ENCODE peak calls at places on chromosomes 2 and 18, in four cellular contexts. Z is left cardiac atrium; L is BJ; X is naive thymus-derived CD4-positive, alpha-beta T cell. V is an unnamed sample.

GRCh38 chr18:67735506-67735905 is 219.0 kb upstream of the DSEL start:
- DNase-seq in Z (no peak), L (no peak), X (no peak), V (no peak)

GRCh38 chr18:8478166-8478967 is 130.9 kb upstream of the RAB12 start:
- DNase-seq in Z (peak), L (no peak), X (peak), V (no peak)

GRCh38 chr2:162965151-162965550 is 126.6 kb upstream of the KCNH7 start:
- DNase-seq in L (no peak), X (no peak), Z (no peak), V (no peak)

GRCh38 chr2:40204268-40204667 is 247.6 kb downstream of the SLC8A1 start:
- DNase-seq in Z (no peak), X (no peak), L (peak), V (no peak)

GRCh38 chr2:164609790-164610189 is 11.5 kb downstream of the GRB14 start:
- DNase-seq in L (no peak), Z (no peak), X (no peak), V (no peak)

GRCh38 chr2:60070166-60070565 is 483.3 kb downstream of the BCL11A start:
- DNase-seq in L (no peak), X (no peak), Z (no peak), V (no peak)

GRCh38 chr18:48609114-48609513 is 70.3 kb downstream of the CTIF start:
- DNase-seq in L (no peak), Z (no peak), X (no peak), V (no peak)

GRCh38 chr2:229409751-229410181 is 138.7 kb upstream of the PID1 start:
- DNase-seq in Z (no peak), X (no peak), L (no peak), V (no peak)

GRCh38 chr18:54774423-54774822 is 53.9 kb upstream of the RAB27B start:
- DNase-seq in L (peak), Z (no peak), X (no peak), V (no peak)

GRCh38 chr2:232389327-232389726 is 10.8 kb downstream of the ALPP start:
- DNase-seq in Z (no peak), L (no peak), X (no peak), V (no peak)

GRCh38 chr2:36362291-36362690 is 6.7 kb downstream of the CRIM1 start:
- DNase-seq in L (no peak), Z (no peak), X (no peak), V (no peak)

GRCh38 chr2:3633089-3633981 is 24.7 kb upstream of the ALLC start:
- DNase-seq in L (no peak), X (no peak), Z (no peak), V (no peak)

GRCh38 chr2:232330068-232330999 is 48.2 kb upstream of the ALPP start:
- DNase-seq in L (no peak), Z (peak), X (no peak), V (no peak)

GRCh38 chr2:68767996-68768395 is 33.4 kb downstream of the ARHGAP25 start:
- DNase-seq in Z (no peak), L (no peak), X (no peak), V (no peak)

GRCh38 chr2:21041943-21042707 is 1.7 kb downstream of the APOB start:
- DNase-seq in Z (peak), L (no peak), X (no peak), V (no peak)

GRCh38 chr18:78246041-78246440 is 733.6 kb upstream of the SALL3 start:
- DNase-seq in L (no peak), X (no peak), Z (no peak), V (no peak)

GRCh38 chr2:150681120-150681796 is 193.8 kb upstream of the RND3 start:
- DNase-seq in L (peak), Z (no peak), X (no peak), V (no peak)

GRCh38 chr18:79361766-79362522 is 33.8 kb upstream of the NFATC1 start:
- DNase-seq in Z (no peak), L (no peak), X (no peak), V (no peak)

GRCh38 chr2:99066075-99066557 is 75.4 kb upstream of the C2orf15 start:
- DNase-seq in Z (no peak), X (peak), L (no peak), V (no peak)

GRCh38 chr2:164015328-164016123 is 279.7 kb upstream of the FIGN start:
- DNase-seq in L (no peak), Z (peak), X (no peak), V (peak)

GRCh38 chr2:199923924-199924323 is 12.8 kb downstream of the C2orf69 start:
- DNase-seq in X (no peak), Z (no peak), L (no peak), V (no peak)

GRCh38 chr2:9018109-9018508 is 14.6 kb upstream of the MBOAT2 start:
- DNase-seq in X (no peak), Z (no peak), L (no peak), V (no peak)

GRCh38 chr2:112881217-112882000 is 29.6 kb upstream of the IL37 start:
- DNase-seq in Z (no peak), L (peak), X (no peak), V (no peak)

GRCh38 chr2:240524963-240525718 is 32.6 kb downstream of the ANKMY1 start:
- DNase-seq in X (no peak), L (no peak), Z (peak), V (no peak)

GRCh38 chr2:213995400-213996105 is 415.3 kb upstream of the VWC2L start:
- DNase-seq in L (peak), X (no peak), Z (no peak), V (no peak)

GRCh38 chr2:49154140-49154539 is at the start of gene FSHR:
- DNase-seq in Z (no peak), X (no peak), L (no peak), V (no peak)

GRCh38 chr18:49135871-49136270 is 185.1 kb upstream of the SMAD7 start:
- DNase-seq in L (no peak), X (no peak), Z (no peak), V (no peak)

GRCh38 chr2:130966149-130967019 is 126.9 kb downstream of the FAM168B start:
- DNase-seq in X (no peak), Z (no peak), L (no peak), V (no peak)

GRCh38 chr2:2582998-2583545 is 252.0 kb upstream of the MYT1L start:
- DNase-seq in X (no peak), Z (no peak), L (no peak), V (peak)

GRCh38 chr2:16716944-16717343 is 51.3 kb upstream of the CYRIA start:
- DNase-seq in Z (peak), X (no peak), L (no peak), V (no peak)

GRCh38 chr2:8352300-8352699 is 329.6 kb upstream of the ID2 start:
- DNase-seq in X (no peak), L (no peak), Z (no peak), V (no peak)

GRCh38 chr2:43184339-43184895 is 42.0 kb downstream of the ZFP36L2 start:
- DNase-seq in L (no peak), X (no peak), Z (no peak), V (no peak)

GRCh38 chr2:178241852-178242551 is 47.7 kb downstream of the OSBPL6 start:
- DNase-seq in Z (peak), L (peak), X (no peak), V (peak)

V was measured in right atrium auricular region.